ENCODE peak calls at places on chromosomes 7 and 10, in five cellular contexts. One of them, this sample, is unnamed.
A peak's percentile ranks its signal among the peaks of the same experiment; 100 is the strongest.

GRCh38 chr7:97480700-97481410 is 251.0 kb upstream of the TAC1 start:
- DNase-seq in HFF-Myc: no peak
- DNase-seq in ovary: no peak
- DNase-seq in IMR-90: no peak
- DNase-seq in Caco-2: no peak
- DNase-seq in this sample: no peak

GRCh38 chr7:134942690-134943466 is 43.4 kb upstream of the AGBL3 start:
- DNase-seq in HFF-Myc: no peak
- DNase-seq in ovary: no peak
- DNase-seq in IMR-90: no peak
- DNase-seq in Caco-2: no peak
- DNase-seq in this sample: no peak

GRCh38 chr7:148650232-148650858 is 48.4 kb upstream of the CUL1 start:
- DNase-seq in HFF-Myc: no peak
- DNase-seq in ovary: no peak
- DNase-seq in IMR-90: peak; percentile 65
- DNase-seq in Caco-2: no peak
- DNase-seq in this sample: no peak

GRCh38 chr10:10951675-10952074 is 66.0 kb upstream of the CELF2 start:
- DNase-seq in HFF-Myc: no peak
- DNase-seq in ovary: no peak
- DNase-seq in IMR-90: no peak
- DNase-seq in Caco-2: no peak
- DNase-seq in this sample: no peak

GRCh38 chr10:35413985-35414861 is 77.9 kb downstream of the CCNY start:
- DNase-seq in HFF-Myc: no peak
- DNase-seq in ovary: no peak
- DNase-seq in IMR-90: peak; percentile 54
- DNase-seq in Caco-2: peak; percentile 65
- DNase-seq in this sample: no peak

GRCh38 chr7:22061781-22062180 is 116.1 kb upstream of the CDCA7L start:
- DNase-seq in HFF-Myc: no peak
- DNase-seq in ovary: no peak
- DNase-seq in IMR-90: no peak
- DNase-seq in Caco-2: no peak
- DNase-seq in this sample: no peak

GRCh38 chr7:39921505-39922250 is 28.4 kb upstream of the CDK13 start:
- DNase-seq in HFF-Myc: no peak
- DNase-seq in ovary: no peak
- DNase-seq in IMR-90: no peak
- DNase-seq in Caco-2: no peak
- DNase-seq in this sample: no peak

GRCh38 chr7:117323585-117323876 is 673 bp upstream of the WNT2 start:
- DNase-seq in HFF-Myc: no peak
- DNase-seq in ovary: no peak
- DNase-seq in IMR-90: no peak
- DNase-seq in Caco-2: no peak
- DNase-seq in this sample: no peak

GRCh38 chr10:132186488-132187413 is at the start of gene DPYSL4:
- DNase-seq in HFF-Myc: no peak
- DNase-seq in ovary: no peak
- DNase-seq in IMR-90: no peak
- DNase-seq in Caco-2: no peak
- DNase-seq in this sample: no peak

GRCh38 chr7:144470052-144470451 is 66.6 kb upstream of the NOBOX start:
- DNase-seq in HFF-Myc: no peak
- DNase-seq in ovary: no peak
- DNase-seq in IMR-90: no peak
- DNase-seq in Caco-2: no peak
- DNase-seq in this sample: no peak

GRCh38 chr7:144477348-144477747 is 73.9 kb upstream of the NOBOX start:
- DNase-seq in HFF-Myc: no peak
- DNase-seq in ovary: no peak
- DNase-seq in IMR-90: no peak
- DNase-seq in Caco-2: no peak
- DNase-seq in this sample: no peak

GRCh38 chr7:144473908-144474307 is 70.4 kb upstream of the NOBOX start:
- DNase-seq in HFF-Myc: no peak
- DNase-seq in ovary: no peak
- DNase-seq in IMR-90: no peak
- DNase-seq in Caco-2: no peak
- DNase-seq in this sample: no peak

GRCh38 chr7:144474800-144475521 is 71.5 kb upstream of the NOBOX start:
- DNase-seq in HFF-Myc: no peak
- DNase-seq in ovary: no peak
- DNase-seq in IMR-90: no peak
- DNase-seq in Caco-2: no peak
- DNase-seq in this sample: no peak

GRCh38 chr7:144474363-144474762 is 70.9 kb upstream of the NOBOX start:
- DNase-seq in HFF-Myc: no peak
- DNase-seq in ovary: no peak
- DNase-seq in IMR-90: no peak
- DNase-seq in Caco-2: no peak
- DNase-seq in this sample: no peak
- H3K4me3 ChIP-seq in HFF-Myc: no peak overlapping the region
- H3K4me3 ChIP-seq in ovary: no peak overlapping the region
- H3K4me3 ChIP-seq in IMR-90: no peak overlapping the region
- H3K4me3 ChIP-seq in Caco-2: no peak overlapping the region
- H3K4me3 ChIP-seq in this sample: no peak overlapping the region

GRCh38 chr10:69636626-69637550 is 6.8 kb downstream of the FAM241B start:
- DNase-seq in HFF-Myc: no peak
- DNase-seq in ovary: no peak
- DNase-seq in IMR-90: no peak
- DNase-seq in Caco-2: peak; percentile 62
- DNase-seq in this sample: no peak
- TF ChIP-seq CTCF in HFF-Myc: peak; percentile 22
- TF ChIP-seq CTCF in ovary: no peak
- TF ChIP-seq CTCF in IMR-90: peak; percentile 10
- TF ChIP-seq CTCF in Caco-2: peak; percentile 68
- TF ChIP-seq CTCF in this sample: no peak

GRCh38 chr7:1502845-1503244 is 1.3 kb downstream of the INTS1 start:
- DNase-seq in HFF-Myc: no peak
- DNase-seq in ovary: no peak
- DNase-seq in IMR-90: no peak
- DNase-seq in Caco-2: no peak
- DNase-seq in this sample: no peak

GRCh38 chr7:1503390-1503789 is 799 bp downstream of the INTS1 start:
- DNase-seq in HFF-Myc: no peak
- DNase-seq in ovary: no peak
- DNase-seq in IMR-90: no peak
- DNase-seq in Caco-2: no peak
- DNase-seq in this sample: no peak

GRCh38 chr7:1503816-1504775 is at the start of gene INTS1:
- DNase-seq in HFF-Myc: peak; percentile 45
- DNase-seq in ovary: peak; percentile 89
- DNase-seq in IMR-90: peak; percentile 85
- DNase-seq in Caco-2: peak; percentile 94
- DNase-seq in this sample: peak; percentile 16

GRCh38 chr7:1508277-1508758 is 4.1 kb upstream of the INTS1 start:
- DNase-seq in HFF-Myc: no peak
- DNase-seq in ovary: no peak
- DNase-seq in IMR-90: no peak
- DNase-seq in Caco-2: no peak
- DNase-seq in this sample: no peak

GRCh38 chr7:1505731-1506550 is 1.8 kb upstream of the INTS1 start:
- DNase-seq in HFF-Myc: no peak
- DNase-seq in ovary: no peak
- DNase-seq in IMR-90: no peak
- DNase-seq in Caco-2: no peak
- DNase-seq in this sample: no peak
- H3K4me3 ChIP-seq in HFF-Myc: no peak overlapping the region
- H3K4me3 ChIP-seq in ovary: no peak overlapping the region
- H3K4me3 ChIP-seq in IMR-90: no peak overlapping the region
- H3K4me3 ChIP-seq in Caco-2: no peak overlapping the region
- H3K4me3 ChIP-seq in this sample: no peak overlapping the region

GRCh38 chr10:103750836-103751235 is 104.5 kb downstream of the SH3PXD2A start:
- DNase-seq in HFF-Myc: no peak
- DNase-seq in ovary: no peak
- DNase-seq in IMR-90: no peak
- DNase-seq in Caco-2: no peak
- DNase-seq in this sample: no peak
- TF ChIP-seq CTCF in HFF-Myc: no peak
- TF ChIP-seq CTCF in ovary: no peak
- TF ChIP-seq CTCF in IMR-90: no peak
- TF ChIP-seq CTCF in Caco-2: no peak
- TF ChIP-seq CTCF in this sample: no peak